ENCODE peak calls at places on chromosomes 2 and 18, in four cellular contexts. A is breast epithelium, Z is K562, T is upper lobe of left lung. Y is an unnamed sample.

GRCh38 chr2:96547751-96548161 is 11.2 kb downstream of the ARID5A start:
- DNase-seq in A (no peak), Z (no peak), T (no peak), Y (no peak)

GRCh38 chr2:105052773-105053172 is 14.9 kb downstream of the MRPS9 start:
- DNase-seq in A (no peak), Z (no peak), T (no peak), Y (no peak)

GRCh38 chr2:37654932-37655331 is 16.5 kb downstream of the CDC42EP3 start:
- DNase-seq in A (no peak), Z (no peak), T (no peak), Y (peak)

GRCh38 chr2:64453710-64454315 is at the start of gene LGALSL:
- DNase-seq in A (peak), Z (peak), T (no peak), Y (peak)

GRCh38 chr2:208466133-208466919 is 59.7 kb downstream of the PTH2R start:
- DNase-seq in A (no peak), Z (peak), T (no peak), Y (no peak)

GRCh38 chr2:150759531-150759930 is 272.1 kb upstream of the RND3 start:
- DNase-seq in A (no peak), Z (no peak), T (no peak), Y (no peak)

GRCh38 chr2:189854152-189854551 is 69.9 kb downstream of the PMS1 start:
- DNase-seq in A (no peak), Z (no peak), T (no peak), Y (no peak)

GRCh38 chr2:224038049-224038829 is 847 bp downstream of the SERPINE2 start:
- DNase-seq in A (no peak), Z (no peak), T (no peak), Y (peak)

GRCh38 chr2:3512086-3512485 is 7.2 kb downstream of the ADI1 start:
- DNase-seq in A (no peak), Z (no peak), T (no peak), Y (no peak)

GRCh38 chr2:163551974-163552373 is 183.8 kb downstream of the FIGN start:
- DNase-seq in A (no peak), Z (no peak), T (no peak), Y (no peak)

GRCh38 chr2:238566001-238566645 is 139.4 kb downstream of the ASB1 start:
- DNase-seq in A (no peak), Z (no peak), T (no peak), Y (no peak)

GRCh38 chr2:240462704-240463273 is 27.3 kb downstream of the GPC1 start:
- DNase-seq in A (no peak), Z (no peak), T (peak), Y (no peak)

GRCh38 chr18:8751692-8752091 is 46.3 kb downstream of the MTCL1 start:
- DNase-seq in A (no peak), Z (no peak), T (no peak), Y (no peak)

GRCh38 chr18:8747440-8747937 is 42.1 kb downstream of the MTCL1 start:
- DNase-seq in A (no peak), Z (no peak), T (no peak), Y (no peak)

GRCh38 chr18:8749492-8749891 is 44.1 kb downstream of the MTCL1 start:
- DNase-seq in A (no peak), Z (no peak), T (no peak), Y (no peak)

GRCh38 chr18:8752329-8752728 is 47.0 kb downstream of the MTCL1 start:
- DNase-seq in A (no peak), Z (no peak), T (no peak), Y (no peak)

GRCh38 chr18:8750954-8751415 is 45.6 kb downstream of the MTCL1 start:
- DNase-seq in A (no peak), Z (no peak), T (no peak), Y (no peak)
- TF ChIP-seq POLR2AphosphoS5 in A (no peak), Z (no peak), T (no peak), Y (no peak)

GRCh38 chr2:24821433-24821891 is 28.2 kb downstream of the CENPO start:
- DNase-seq in A (no peak), Z (no peak), T (no peak), Y (peak)

GRCh38 chr2:24819442-24820174 is 26.4 kb downstream of the CENPO start:
- DNase-seq in A (no peak), Z (no peak), T (no peak), Y (no peak)

GRCh38 chr2:24818721-24819167 is 25.5 kb downstream of the CENPO start:
- DNase-seq in A (no peak), Z (no peak), T (no peak), Y (no peak)

GRCh38 chr2:24820598-24821432 is 27.6 kb downstream of the CENPO start:
- DNase-seq in A (no peak), Z (no peak), T (no peak), Y (peak)

GRCh38 chr2:24820175-24820513 is 26.9 kb downstream of the CENPO start:
- DNase-seq in A (no peak), Z (no peak), T (no peak), Y (peak)
- TF ChIP-seq POLR2A in A (no peak), Z (no peak), T (no peak), Y (no peak)

DNA sequence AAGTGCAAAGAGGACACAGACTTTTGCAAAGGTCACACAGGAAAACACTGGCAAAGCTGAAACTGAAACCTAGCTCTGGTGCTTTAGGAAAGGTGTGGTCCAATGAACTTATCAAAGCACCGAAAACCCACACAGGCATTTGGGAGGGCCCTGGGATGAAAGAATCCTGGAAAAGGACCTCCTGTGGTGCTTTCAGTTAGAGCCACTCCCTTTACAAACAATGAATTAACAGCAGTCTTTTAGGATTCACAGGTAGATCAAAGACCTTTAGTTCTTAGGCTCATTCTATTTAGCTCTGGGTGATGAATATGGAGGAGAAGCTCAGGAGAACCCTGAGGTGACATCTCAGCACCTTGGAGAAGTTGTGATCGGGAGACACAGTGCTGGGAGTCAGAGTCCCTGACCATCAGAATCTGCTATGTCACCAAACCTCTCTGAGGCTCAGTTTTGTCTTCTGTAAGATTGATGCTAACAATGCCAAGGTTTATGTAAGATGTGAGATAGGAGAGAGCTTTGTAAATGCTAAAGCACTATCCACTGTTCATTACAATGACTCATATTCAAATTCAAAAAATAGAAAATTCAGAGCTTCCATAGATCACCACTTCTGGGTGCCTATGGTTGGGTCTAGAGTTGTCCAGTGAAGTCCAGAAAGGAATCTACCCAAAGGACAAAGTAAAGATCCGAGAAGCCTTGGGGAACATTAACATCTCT is 39.3 kb downstream of the VSNL1 start:
- DNase-seq in A (no peak), Z (no peak), T (no peak), Y (no peak)
- TF ChIP-seq POLR2AphosphoS5 in A (no peak), Z (no peak), T (no peak), Y (no peak)

GRCh38 chr2:120596990-120597594 is 138.6 kb upstream of the GLI2 start:
- DNase-seq in A (no peak), Z (no peak), T (no peak), Y (no peak)
- TF ChIP-seq POLR2A in A (no peak), Z (no peak), T (no peak), Y (no peak)

DNA sequence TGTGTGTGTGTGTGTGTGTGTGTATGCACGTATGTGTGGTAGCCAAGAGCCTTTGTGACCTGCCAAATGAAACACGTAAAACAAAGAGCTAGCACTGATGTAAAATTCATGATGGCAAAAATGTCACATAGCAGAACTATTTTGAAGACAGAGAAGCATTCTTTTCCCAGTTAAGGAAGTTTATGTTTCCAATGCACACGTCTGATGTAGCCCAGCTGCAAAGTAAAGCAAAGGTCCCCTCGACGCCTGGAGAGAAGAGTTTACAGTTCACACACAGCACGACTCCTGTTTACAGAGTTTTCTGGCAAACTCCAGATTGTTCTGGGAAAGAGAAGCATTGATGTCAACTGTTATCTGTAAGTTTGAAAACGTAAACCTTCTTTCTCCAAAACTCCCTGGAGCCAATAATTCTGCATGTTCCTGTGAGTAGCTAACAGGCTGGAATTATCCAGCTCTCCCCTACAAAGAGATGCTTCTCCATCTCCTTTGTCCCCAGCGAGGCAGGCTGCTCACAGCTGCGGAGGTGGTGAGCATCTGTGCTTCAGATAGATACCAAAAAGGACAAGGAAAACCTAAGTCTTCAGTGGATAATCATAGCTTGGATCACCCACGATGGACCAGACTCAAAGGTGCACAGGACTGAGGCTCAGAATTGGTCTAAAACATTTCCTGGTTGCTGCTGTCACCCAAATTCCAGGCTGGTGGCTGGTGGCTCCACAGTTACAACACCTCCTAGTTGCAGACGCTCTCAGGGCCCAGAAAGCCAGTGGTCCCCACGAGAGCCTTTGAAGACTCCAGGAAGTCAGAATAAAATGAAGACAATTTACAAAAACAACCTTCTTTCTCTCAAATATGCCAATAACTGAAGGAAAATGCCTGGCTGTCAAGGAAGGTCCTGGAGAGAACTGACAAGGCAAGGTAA is 87.5 kb downstream of the COL6A3 start:
- DNase-seq in A (no peak), Z (no peak), T (no peak), Y (no peak)
- TF ChIP-seq POLR2AphosphoS5 in A (no peak), Z (no peak), T (no peak), Y (no peak)

DNA sequence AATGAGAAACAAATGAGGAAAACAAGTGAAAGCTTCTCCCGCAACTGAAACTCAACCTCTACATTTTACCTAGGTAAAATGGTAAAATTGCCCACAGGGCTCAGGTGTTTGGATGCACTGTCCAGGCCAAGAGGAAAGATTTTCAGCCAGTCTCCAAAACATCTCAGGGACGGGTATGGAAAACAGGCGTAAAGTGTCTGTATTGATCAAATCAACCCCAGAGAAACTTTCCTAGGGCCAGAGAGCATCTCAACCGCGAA is 361 bp upstream of the HAT1 start:
- DNase-seq in A (no peak), Z (no peak), T (no peak), Y (no peak)
- TF ChIP-seq POLR2A in A (no peak), Z (no peak), T (no peak), Y (no peak)

GRCh38 chr2:159155315-159155714 is 131.2 kb downstream of the WDSUB1 start:
- DNase-seq in A (no peak), Z (no peak), T (no peak), Y (no peak)

GRCh38 chr2:159153063-159153462 is 133.4 kb downstream of the WDSUB1 start:
- DNase-seq in A (no peak), Z (no peak), T (no peak), Y (no peak)

GRCh38 chr2:159152119-159152778 is 134.3 kb downstream of the WDSUB1 start:
- DNase-seq in A (no peak), Z (no peak), T (no peak), Y (no peak)

GRCh38 chr2:159151198-159152118 is 135.0 kb downstream of the WDSUB1 start:
- DNase-seq in A (no peak), Z (no peak), T (no peak), Y (no peak)

GRCh38 chr2:159153463-159153862 is 133.0 kb downstream of the WDSUB1 start:
- DNase-seq in A (no peak), Z (no peak), T (no peak), Y (no peak)
- TF ChIP-seq POLR2AphosphoS5 in A (no peak), Z (no peak), T (no peak), Y (no peak)

DNA sequence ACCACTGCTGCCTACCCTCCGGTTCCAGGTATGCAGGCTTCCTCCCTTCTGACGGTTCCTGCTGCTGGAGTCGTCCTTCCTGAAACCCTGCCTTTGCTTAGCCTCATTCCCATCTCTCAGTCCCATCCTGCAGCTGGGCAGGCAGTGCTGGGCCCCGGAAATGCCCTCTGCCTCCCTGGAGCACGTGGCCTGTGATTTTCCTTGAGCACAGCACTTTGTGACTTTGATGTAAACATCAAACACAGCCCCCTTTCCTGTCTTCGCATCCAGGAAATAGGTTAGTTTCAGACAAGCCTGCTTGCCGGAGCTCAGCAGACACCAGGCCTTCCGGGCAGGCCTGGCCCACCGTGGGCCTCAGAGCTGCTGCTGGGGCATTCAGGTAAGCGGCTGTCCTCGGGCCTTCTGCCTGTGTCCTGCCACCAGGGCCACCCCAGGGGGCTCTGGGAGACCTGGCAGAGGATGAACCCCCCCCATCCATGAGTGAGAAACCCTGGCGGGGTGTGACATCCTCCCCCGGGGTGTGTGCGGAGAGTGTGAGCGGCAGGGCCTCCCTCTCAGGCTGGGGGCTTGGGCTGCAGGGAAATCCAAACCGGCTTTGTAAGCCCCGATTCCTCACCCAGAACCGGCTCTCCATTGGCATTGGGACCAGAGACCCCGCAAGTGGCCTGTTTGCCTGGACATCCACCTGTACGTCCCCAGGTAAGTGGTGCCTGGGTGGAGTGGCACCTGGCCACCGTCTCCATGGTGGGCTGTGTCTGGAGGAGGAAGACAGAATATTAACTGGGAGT is at the start of gene ZAP70:
- DNase-seq in A (peak), Z (no peak), T (peak), Y (no peak)
- TF ChIP-seq POLR2A in A (no peak), Z (no peak), T (no peak), Y (no peak)

GRCh38 chr2:230321031-230321430 is 6.0 kb upstream of the SP140L start:
- DNase-seq in A (no peak), Z (no peak), T (no peak), Y (no peak)

GRCh38 chr2:230322561-230323384 is 4.2 kb upstream of the SP140L start:
- DNase-seq in A (no peak), Z (no peak), T (peak), Y (no peak)

GRCh38 chr2:230324503-230324902 is 2.5 kb upstream of the SP140L start:
- DNase-seq in A (no peak), Z (no peak), T (no peak), Y (no peak)

GRCh38 chr2:230325316-230326243 is 1.4 kb upstream of the SP140L start:
- DNase-seq in A (no peak), Z (no peak), T (peak), Y (no peak)

GRCh38 chr2:230323385-230324106 is 3.4 kb upstream of the SP140L start:
- DNase-seq in A (no peak), Z (peak), T (peak), Y (no peak)
- TF ChIP-seq POLR2AphosphoS5 in A (no peak), Z (no peak), T (no peak), Y (peak)

Y was measured in GM12892.